ENCODE peak calls at places on chromosomes 4 and X, in six cellular contexts. One of them, this sample, is unnamed.

GRCh38 chrX:116232833-116233232 is 62.3 kb downstream of the AGTR2 start:
- DNase-seq in fibroblast of villous mesenchyme: peak
- DNase-seq in cardiac muscle cell: peak
- DNase-seq in erythroblast: no peak
- DNase-seq in AG04450: no peak
- DNase-seq in Kasumi-1: peak
- DNase-seq in this sample: peak

GRCh38 chrX:16552546-16552945 is 97.4 kb upstream of the S100G start:
- DNase-seq in fibroblast of villous mesenchyme: no peak
- DNase-seq in cardiac muscle cell: peak
- DNase-seq in erythroblast: no peak
- DNase-seq in AG04450: no peak
- DNase-seq in Kasumi-1: no peak
- DNase-seq in this sample: no peak

GRCh38 chrX:39556056-39556455 is 541.7 kb downstream of the BCOR start:
- DNase-seq in fibroblast of villous mesenchyme: no peak
- DNase-seq in cardiac muscle cell: no peak
- DNase-seq in erythroblast: no peak
- DNase-seq in AG04450: no peak
- DNase-seq in Kasumi-1: no peak
- DNase-seq in this sample: no peak

GRCh38 chr4:2867758-2868491 is 24.3 kb downstream of the ADD1 start:
- DNase-seq in fibroblast of villous mesenchyme: peak
- DNase-seq in cardiac muscle cell: peak
- DNase-seq in erythroblast: peak
- DNase-seq in AG04450: no peak
- DNase-seq in Kasumi-1: no peak
- DNase-seq in this sample: no peak

GRCh38 chrX:14038375-14039077 is 8.8 kb upstream of the GEMIN8 start:
- DNase-seq in fibroblast of villous mesenchyme: no peak
- DNase-seq in cardiac muscle cell: no peak
- DNase-seq in erythroblast: no peak
- DNase-seq in AG04450: no peak
- DNase-seq in Kasumi-1: peak
- DNase-seq in this sample: no peak

GRCh38 chr4:97866821-97867556 is 276.3 kb downstream of the STPG2 start:
- DNase-seq in fibroblast of villous mesenchyme: no peak
- DNase-seq in cardiac muscle cell: no peak
- DNase-seq in erythroblast: no peak
- DNase-seq in AG04450: no peak
- DNase-seq in Kasumi-1: no peak
- DNase-seq in this sample: no peak

GRCh38 chr4:175614880-175615279 is 197.2 kb downstream of the GPM6A start:
- DNase-seq in fibroblast of villous mesenchyme: no peak
- DNase-seq in cardiac muscle cell: no peak
- DNase-seq in erythroblast: no peak
- DNase-seq in AG04450: no peak
- DNase-seq in Kasumi-1: no peak
- DNase-seq in this sample: no peak

GRCh38 chr4:25677157-25677556 is 21.5 kb downstream of the SLC34A2 start:
- DNase-seq in fibroblast of villous mesenchyme: no peak
- DNase-seq in cardiac muscle cell: no peak
- DNase-seq in erythroblast: no peak
- DNase-seq in AG04450: no peak
- DNase-seq in Kasumi-1: no peak
- DNase-seq in this sample: no peak

GRCh38 chr4:139728840-139729239 is 63.2 kb downstream of the MGST2 start:
- DNase-seq in fibroblast of villous mesenchyme: no peak
- DNase-seq in cardiac muscle cell: no peak
- DNase-seq in erythroblast: no peak
- DNase-seq in AG04450: no peak
- DNase-seq in Kasumi-1: no peak
- DNase-seq in this sample: no peak

This sample was measured in AG09319.